ENCODE peak calls at places on chromosome 17, in eight cellular contexts. D is HCT116, I is HepG2, V is K562, Z is GM12878, O is GM23338, L is upper lobe of left lung, G is Panc1. M is an unnamed sample.

GRCh38 chr17:29444589-29444988 is 54.4 kb downstream of the TAOK1 start:
- ATAC-seq in Z (no peak), G (no peak), D (no peak), V (no peak), L (no peak), I (no peak), O (no peak), M (no peak)

GRCh38 chr17:41464682-41465081 is 2.5 kb downstream of the KRT32 start:
- ATAC-seq in L (peak), Z (no peak), I (no peak), G (peak), V (no peak), D (peak), O (no peak), M (peak)

GRCh38 chr17:34556384-34556783 is 23.0 kb upstream of the TMEM132E start:
- ATAC-seq in L (peak), Z (no peak), O (peak), I (no peak), D (no peak), G (no peak), V (peak), M (no peak)

GRCh38 chr17:12665263-12666210 is at the start of gene MYOCD:
- ATAC-seq in G (peak), Z (no peak), D (no peak), O (peak), I (no peak), L (no peak), V (no peak), M (peak)

GRCh38 chr17:78971764-78972506 is 7.8 kb downstream of the LGALS3BP start:
- ATAC-seq in V (no peak), L (no peak), D (peak), O (no peak), I (no peak), Z (no peak), G (peak), M (no peak)

GRCh38 chr17:58242171-58242784 is 3.9 kb downstream of the LPO start:
- ATAC-seq in G (no peak), Z (peak), D (no peak), I (no peak), L (no peak), O (peak), V (no peak), M (no peak)

GRCh38 chr17:52157603-52158449 is 688 bp downstream of the CA10 start:
- ATAC-seq in D (no peak), I (no peak), Z (no peak), L (no peak), G (no peak), V (no peak), O (peak), M (no peak)

GRCh38 chr17:18250259-18250658 is 8.3 kb downstream of the FLII start:
- ATAC-seq in V (no peak), I (no peak), Z (no peak), O (no peak), G (no peak), D (peak), L (no peak), M (no peak)

GRCh38 chr17:4852504-4853075 is 19.4 kb downstream of the MINK1 start:
- ATAC-seq in G (no peak), O (no peak), V (peak), I (no peak), D (no peak), L (no peak), Z (no peak), M (no peak)

GRCh38 chr17:38571833-38572274 is 33.9 kb downstream of the SRCIN1 start:
- ATAC-seq in O (peak), D (peak), I (no peak), G (no peak), L (no peak), V (no peak), Z (peak), M (no peak)

GRCh38 chr17:20922128-20922670 is 120.6 kb downstream of the USP22 start:
- ATAC-seq in L (no peak), I (no peak), Z (no peak), G (no peak), O (no peak), V (peak), D (no peak), M (peak)

GRCh38 chr17:32910769-32911168 is 17.2 kb upstream of the TMEM98 start:
- ATAC-seq in D (no peak), O (no peak), Z (no peak), L (no peak), I (no peak), V (peak), G (no peak), M (no peak)

GRCh38 chr17:39848600-39848999 is 15.5 kb downstream of the IKZF3 start:
- ATAC-seq in G (no peak), L (no peak), O (no peak), V (no peak), D (no peak), I (no peak), Z (peak), M (no peak)

GRCh38 chr17:2084766-2085647 is 30.1 kb downstream of the HIC1 start:
- ATAC-seq in L (peak), V (no peak), I (no peak), G (no peak), D (no peak), O (no peak), Z (no peak), M (peak)

GRCh38 chr17:46056800-46057304 is 57.8 kb downstream of the STH start:
- ATAC-seq in Z (no peak), G (no peak), L (no peak), O (peak), D (peak), V (no peak), I (no peak), M (no peak)

GRCh38 chr17:72120878-72121163 is at the start of gene SOX9:
- ATAC-seq in L (peak), I (peak), O (peak), V (no peak), G (peak), Z (peak), D (peak), M (peak)

GRCh38 chr17:30296499-30297038 is 4.8 kb upstream of the BLMH start:
- ATAC-seq in L (no peak), G (no peak), I (no peak), V (no peak), Z (no peak), D (no peak), O (no peak), M (no peak)

GRCh38 chr17:54666559-54666958 is 234.1 kb upstream of the TOM1L1 start:
- ATAC-seq in L (no peak), O (no peak), G (no peak), V (no peak), I (no peak), D (no peak), Z (no peak), M (no peak)

GRCh38 chr17:42104264-42104663 is 6.0 kb upstream of the ZNF385C start:
- ATAC-seq in Z (no peak), V (no peak), I (no peak), G (no peak), L (no peak), O (no peak), D (no peak), M (no peak)

GRCh38 chr17:17837380-17837821 is 615 bp upstream of the SREBF1 start:
- ATAC-seq in D (peak), L (no peak), G (no peak), Z (no peak), O (no peak), V (peak), I (no peak), M (peak)

GRCh38 chr17:66778531-66778930 is 56.4 kb upstream of the CACNG5 start:
- ATAC-seq in Z (no peak), O (no peak), L (no peak), I (no peak), G (no peak), V (no peak), D (no peak), M (no peak)

GRCh38 chr17:8153550-8153956 is 1.3 kb upstream of the PER1 start:
- ATAC-seq in D (no peak), I (peak), G (no peak), L (peak), V (peak), Z (no peak), O (no peak), M (no peak)

GRCh38 chr17:17900615-17901520 is 64.1 kb upstream of the SREBF1 start:
- ATAC-seq in I (peak), D (peak), L (peak), G (peak), O (no peak), Z (no peak), V (no peak), M (peak)

GRCh38 chr17:4609761-4610160 is 25.4 kb downstream of the SMTNL2 start:
- ATAC-seq in I (no peak), O (no peak), D (no peak), G (no peak), Z (no peak), L (no peak), V (no peak), M (no peak)

GRCh38 chr17:42522263-42522790 is 13.7 kb upstream of the NAGLU start:
- ATAC-seq in Z (no peak), O (no peak), L (no peak), I (peak), G (no peak), D (no peak), V (no peak), M (no peak)

GRCh38 chr17:78257810-78258322 is 26.4 kb downstream of the TMEM235 start:
- ATAC-seq in V (peak), D (no peak), I (peak), Z (peak), L (peak), O (peak), G (peak), M (no peak)

GRCh38 chr17:74757502-74757901 is 9.1 kb downstream of the NHERF1 start:
- ATAC-seq in O (no peak), I (no peak), L (peak), Z (no peak), D (peak), V (no peak), G (no peak), M (no peak)

GRCh38 chr17:13030459-13031305 is 12.9 kb upstream of the ELAC2 start:
- ATAC-seq in G (no peak), I (peak), V (peak), D (peak), Z (peak), L (peak), O (peak), M (no peak)

GRCh38 chr17:10879110-10879509 is 41.2 kb upstream of the PIRT start:
- ATAC-seq in L (no peak), Z (no peak), V (no peak), O (no peak), G (no peak), D (no peak), I (no peak), M (no peak)

GRCh38 chr17:50112694-50113093 is 17.3 kb downstream of the SAMD14 start:
- ATAC-seq in G (peak), I (no peak), O (no peak), Z (no peak), V (no peak), D (no peak), L (no peak), M (no peak)

GRCh38 chr17:72445055-72445991 is 324.5 kb downstream of the SOX9 start:
- ATAC-seq in L (no peak), D (no peak), G (peak), Z (no peak), O (no peak), I (peak), V (no peak), M (no peak)

GRCh38 chr17:44872131-44872768 is 24.6 kb downstream of the HIGD1B start:
- ATAC-seq in D (no peak), L (peak), V (no peak), Z (no peak), G (no peak), I (no peak), O (no peak), M (peak)

GRCh38 chr17:2282297-2282873 is 21.2 kb downstream of the SMG6 start:
- ATAC-seq in O (peak), Z (peak), L (peak), I (peak), D (peak), G (peak), V (peak), M (peak)

GRCh38 chr17:28227278-28228108 is 91.5 kb upstream of the TMEM97 start:
- ATAC-seq in L (peak), V (no peak), Z (peak), I (no peak), G (peak), O (peak), D (peak), M (no peak)
- H3K4me3 ChIP-seq in L (peak), V (no peak), Z (no peak), I (no peak), G (peak), O (peak), D (peak), M (no peak)

GRCh38 chr17:15946611-15947120 is 1.7 kb downstream of the ADORA2B start:
- ATAC-seq in Z (no peak), G (no peak), L (no peak), V (no peak), O (no peak), D (no peak), I (no peak), M (no peak)

GRCh38 chr17:15945493-15946209 is 721 bp downstream of the ADORA2B start:
- ATAC-seq in I (peak), Z (peak), D (peak), G (peak), O (peak), L (peak), V (peak), M (no peak)

GRCh38 chr17:15947331-15947730 is 2.4 kb downstream of the ADORA2B start:
- ATAC-seq in V (no peak), Z (no peak), G (no peak), O (no peak), I (no peak), D (no peak), L (no peak), M (no peak)

GRCh38 chr17:15943971-15944719 is 785 bp upstream of the ADORA2B start:
- ATAC-seq in Z (no peak), I (no peak), O (peak), V (no peak), G (peak), D (no peak), L (no peak), M (peak)

GRCh38 chr17:15944720-15945492 is at the start of gene ADORA2B:
- ATAC-seq in D (peak), V (peak), I (peak), Z (peak), L (peak), G (peak), O (peak), M (peak)
- TF ChIP-seq POLR2AphosphoS5 in D (peak), V (no peak), I (peak), Z (no peak), L (no peak), G (no peak), O (peak), M (no peak)

DNA sequence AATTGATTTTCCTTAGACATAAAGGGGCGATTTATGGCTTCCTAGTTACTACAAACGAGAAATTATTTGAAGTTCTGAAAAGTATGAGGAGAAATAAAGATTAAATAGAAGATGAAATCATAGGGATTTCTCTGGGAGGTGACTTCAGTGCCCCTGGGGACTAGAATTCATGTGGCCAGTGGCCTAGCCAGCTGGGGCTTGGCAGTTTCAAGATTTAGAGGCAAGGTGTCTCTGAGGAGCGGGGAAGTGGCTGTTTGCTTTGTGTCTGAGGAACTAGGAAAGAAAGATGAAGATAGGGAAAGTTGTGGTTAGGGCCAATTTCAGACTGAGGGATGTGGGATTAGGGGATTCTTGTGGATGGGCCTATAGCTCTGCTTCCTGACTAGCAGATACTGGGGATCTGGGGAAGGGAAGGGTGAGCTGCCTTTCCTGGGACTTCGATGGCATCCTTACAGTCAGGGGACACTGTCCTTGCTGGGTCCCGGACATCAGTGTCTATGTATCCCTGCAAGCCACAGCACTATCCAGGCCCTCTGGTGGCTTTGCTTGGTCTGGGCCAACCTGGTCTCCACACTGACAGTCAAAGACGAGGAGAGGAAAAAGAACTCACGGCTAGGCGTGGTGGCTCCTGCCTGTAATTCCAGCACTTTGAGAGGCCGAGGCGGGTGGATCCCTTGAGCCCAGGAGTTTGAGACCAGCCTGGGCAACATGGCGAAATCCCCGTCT is 22.4 kb upstream of the MEOX1 start:
- ATAC-seq in G (no peak), D (no peak), L (no peak), Z (no peak), V (peak), I (peak), O (no peak), M (no peak)
- H3K4me3 ChIP-seq in G (no peak), D (no peak), L (no peak), Z (no peak), V (no peak), I (no peak), O (no peak), M (no peak)

DNA sequence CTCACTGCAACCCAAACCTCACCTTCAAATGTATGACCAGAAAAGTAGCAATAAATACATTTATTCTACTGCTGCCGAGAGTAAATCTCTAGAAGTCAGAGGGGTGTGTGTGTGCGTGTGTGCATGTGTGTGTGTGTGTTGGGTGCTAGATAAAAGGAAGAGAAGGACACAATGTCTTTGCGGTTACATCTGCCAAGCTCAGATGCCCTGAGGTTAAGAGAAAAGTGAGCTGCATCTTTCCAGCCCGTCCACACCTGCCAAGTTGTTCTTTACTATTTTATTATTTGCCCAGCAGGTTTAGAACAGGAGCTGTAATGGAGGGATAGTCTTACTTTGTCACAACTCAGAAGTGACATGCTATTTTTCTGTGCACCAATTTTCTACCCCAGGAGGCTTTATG is 54.5 kb upstream of the ANKFN1 start:
- ATAC-seq in O (no peak), D (no peak), I (no peak), Z (no peak), L (no peak), G (no peak), V (no peak), M (no peak)
- TF ChIP-seq POLR2AphosphoS5 in O (no peak), D (no peak), I (no peak), Z (no peak), L (no peak), G (no peak), V (no peak), M (no peak)

GRCh38 chr17:43552229-43552837 is 6.2 kb upstream of the ETV4 start:
- ATAC-seq in I (peak), V (no peak), Z (no peak), D (no peak), L (no peak), G (no peak), O (no peak), M (no peak)

GRCh38 chr17:43556292-43556691 is 10.2 kb upstream of the ETV4 start:
- ATAC-seq in G (peak), I (no peak), D (peak), L (peak), O (no peak), Z (peak), V (peak), M (no peak)

GRCh38 chr17:43554857-43555256 is 8.7 kb upstream of the ETV4 start:
- ATAC-seq in V (no peak), I (no peak), G (no peak), Z (no peak), O (peak), D (no peak), L (no peak), M (no peak)

GRCh38 chr17:43550754-43551153 is 4.6 kb upstream of the ETV4 start:
- ATAC-seq in D (no peak), G (no peak), I (no peak), L (no peak), Z (no peak), V (no peak), O (no peak), M (no peak)

DNA sequence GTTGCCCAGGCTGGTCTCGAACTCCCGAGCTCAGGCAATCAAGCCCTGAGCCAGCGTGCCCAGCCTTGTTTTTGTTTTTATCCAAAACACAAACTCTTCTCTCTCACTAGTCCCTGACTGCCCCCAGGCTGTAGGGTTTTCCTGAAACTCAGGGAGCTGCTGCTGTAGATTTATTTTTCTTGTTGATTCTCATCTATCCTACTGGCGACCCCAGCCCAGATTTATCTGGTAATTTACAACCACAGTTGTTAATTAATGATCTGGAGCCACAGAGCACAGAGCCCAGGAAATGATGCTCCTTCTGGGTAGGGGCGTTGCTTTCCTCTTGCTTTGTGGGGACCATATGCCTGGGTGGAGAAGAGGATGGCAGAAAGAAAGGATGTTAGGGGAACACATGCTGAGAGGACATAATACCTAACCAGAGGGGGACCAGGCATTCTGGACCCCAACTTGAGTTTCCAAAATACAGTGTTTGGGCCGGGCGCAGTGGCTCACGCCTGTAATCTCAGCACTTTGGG is 7.4 kb upstream of the ETV4 start:
- ATAC-seq in O (peak), V (no peak), D (no peak), G (no peak), Z (no peak), I (no peak), L (no peak), M (no peak)
- H3K4me3 ChIP-seq in O (no peak), V (no peak), D (no peak), G (no peak), Z (no peak), I (no peak), L (no peak), M (no peak)

GRCh38 chr17:80592243-80592642 is 47.6 kb downstream of the RPTOR start:
- ATAC-seq in O (no peak), Z (no peak), V (no peak), L (no peak), G (no peak), I (no peak), D (no peak), M (no peak)
- TF ChIP-seq POLR2AphosphoS5 in O (no peak), Z (no peak), V (no peak), L (no peak), G (no peak), I (no peak), D (no peak), M (no peak)

GRCh38 chr17:76869878-76870714 is 1.9 kb downstream of the MGAT5B start:
- ATAC-seq in I (no peak), D (no peak), L (no peak), Z (no peak), O (peak), V (no peak), G (no peak), M (no peak)
- H3K4me3 ChIP-seq in I (no peak), D (no peak), L (no peak), Z (no peak), O (peak), V (no peak), G (peak), M (no peak)

M was measured in gastroesophageal sphincter.